ENCODE peak calls at places on chromosome 22, in five cellular contexts. One of them, this sample, is unnamed.

GRCh38 chr22:37267128-37267587 is 15.2 kb upstream of the CYTH4 start:
- DNase-seq in naive thymus-derived CD4-positive, alpha-beta T cell: peak; percentile 69
- DNase-seq in GM12878: no peak
- DNase-seq in upper lobe of right lung: peak; percentile 76
- DNase-seq in spleen: peak; percentile 93
- DNase-seq in this sample: no peak

GRCh38 chr22:31233001-31233400 is 20.9 kb downstream of the LIMK2 start:
- DNase-seq in naive thymus-derived CD4-positive, alpha-beta T cell: no peak
- DNase-seq in GM12878: no peak
- DNase-seq in upper lobe of right lung: no peak
- DNase-seq in spleen: no peak
- DNase-seq in this sample: no peak

GRCh38 chr22:47154621-47155081 is 392.2 kb downstream of the TBC1D22A start:
- DNase-seq in naive thymus-derived CD4-positive, alpha-beta T cell: no peak
- DNase-seq in GM12878: no peak
- DNase-seq in upper lobe of right lung: no peak
- DNase-seq in spleen: no peak
- DNase-seq in this sample: no peak

GRCh38 chr22:40001800-40002577 is 7.2 kb downstream of the FAM83F start:
- DNase-seq in naive thymus-derived CD4-positive, alpha-beta T cell: no peak
- DNase-seq in GM12878: no peak
- DNase-seq in upper lobe of right lung: no peak
- DNase-seq in spleen: no peak
- DNase-seq in this sample: no peak

GRCh38 chr22:23199159-23199558 is 18.9 kb downstream of the BCR start:
- DNase-seq in naive thymus-derived CD4-positive, alpha-beta T cell: no peak
- DNase-seq in GM12878: no peak
- DNase-seq in upper lobe of right lung: no peak
- DNase-seq in spleen: peak; percentile 51
- DNase-seq in this sample: no peak

GRCh38 chr22:29914165-29914564 is 31.2 kb downstream of the MTMR3 start:
- DNase-seq in naive thymus-derived CD4-positive, alpha-beta T cell: no peak
- DNase-seq in GM12878: no peak
- DNase-seq in upper lobe of right lung: no peak
- DNase-seq in spleen: no peak
- DNase-seq in this sample: peak; percentile 71

GRCh38 chr22:24728790-24729637 is 45.5 kb downstream of the PIWIL3 start:
- DNase-seq in naive thymus-derived CD4-positive, alpha-beta T cell: no peak
- DNase-seq in GM12878: no peak
- DNase-seq in upper lobe of right lung: no peak
- DNase-seq in spleen: no peak
- DNase-seq in this sample: no peak

GRCh38 chr22:47421846-47422245 is 659.4 kb downstream of the TBC1D22A start:
- DNase-seq in naive thymus-derived CD4-positive, alpha-beta T cell: no peak
- DNase-seq in GM12878: no peak
- DNase-seq in upper lobe of right lung: no peak
- DNase-seq in spleen: no peak
- DNase-seq in this sample: no peak

GRCh38 chr22:50698546-50698945 is 25.9 kb downstream of the SHANK3 start:
- DNase-seq in naive thymus-derived CD4-positive, alpha-beta T cell: no peak
- DNase-seq in GM12878: no peak
- DNase-seq in upper lobe of right lung: peak; percentile 63
- DNase-seq in spleen: peak; percentile 68
- DNase-seq in this sample: no peak

GRCh38 chr22:38490915-38491314 is 15.2 kb downstream of the DDX17 start:
- DNase-seq in naive thymus-derived CD4-positive, alpha-beta T cell: no peak
- DNase-seq in GM12878: no peak
- DNase-seq in upper lobe of right lung: no peak
- DNase-seq in spleen: peak; percentile 19
- DNase-seq in this sample: no peak

GRCh38 chr22:33038131-33038772 is 19.9 kb downstream of the SYN3 start:
- DNase-seq in naive thymus-derived CD4-positive, alpha-beta T cell: no peak
- DNase-seq in GM12878: no peak
- DNase-seq in upper lobe of right lung: no peak
- DNase-seq in spleen: no peak
- DNase-seq in this sample: no peak

GRCh38 chr22:44277404-44278135 is 35.2 kb downstream of the SHISAL1 start:
- DNase-seq in naive thymus-derived CD4-positive, alpha-beta T cell: no peak
- DNase-seq in GM12878: no peak
- DNase-seq in upper lobe of right lung: no peak
- DNase-seq in spleen: peak; percentile 30
- DNase-seq in this sample: no peak

GRCh38 chr22:35552186-35552842 is 11.7 kb downstream of the RASD2 start:
- DNase-seq in naive thymus-derived CD4-positive, alpha-beta T cell: peak; percentile 61
- DNase-seq in GM12878: no peak
- DNase-seq in upper lobe of right lung: no peak
- DNase-seq in spleen: peak; percentile 80
- DNase-seq in this sample: no peak

GRCh38 chr22:38163844-38164577 is 17.6 kb downstream of the PLA2G6 start:
- DNase-seq in naive thymus-derived CD4-positive, alpha-beta T cell: no peak
- DNase-seq in GM12878: no peak
- DNase-seq in upper lobe of right lung: peak; percentile 42
- DNase-seq in spleen: no peak
- DNase-seq in this sample: no peak

GRCh38 chr22:36577019-36577418 is 48.1 kb upstream of the EIF3D start:
- DNase-seq in naive thymus-derived CD4-positive, alpha-beta T cell: no peak
- DNase-seq in GM12878: no peak
- DNase-seq in upper lobe of right lung: no peak
- DNase-seq in spleen: no peak
- DNase-seq in this sample: peak; percentile 83

GRCh38 chr22:26172389-26172990 is 3.2 kb downstream of the SEZ6L start:
- DNase-seq in naive thymus-derived CD4-positive, alpha-beta T cell: no peak
- DNase-seq in GM12878: no peak
- DNase-seq in upper lobe of right lung: no peak
- DNase-seq in spleen: no peak
- DNase-seq in this sample: peak; percentile 17

GRCh38 chr22:43351966-43352345 is 8.8 kb upstream of the SCUBE1 start:
- DNase-seq in naive thymus-derived CD4-positive, alpha-beta T cell: no peak
- DNase-seq in GM12878: no peak
- DNase-seq in upper lobe of right lung: no peak
- DNase-seq in spleen: peak; percentile 30
- DNase-seq in this sample: no peak

GRCh38 chr22:42396621-42397331 is 35.4 kb downstream of the NFAM1 start:
- DNase-seq in naive thymus-derived CD4-positive, alpha-beta T cell: no peak
- DNase-seq in GM12878: no peak
- DNase-seq in upper lobe of right lung: no peak
- DNase-seq in spleen: peak; percentile 92
- DNase-seq in this sample: no peak

GRCh38 chr22:17264321-17265052 is 45.3 kb upstream of the ADA2 start:
- DNase-seq in naive thymus-derived CD4-positive, alpha-beta T cell: no peak
- DNase-seq in GM12878: no peak
- DNase-seq in upper lobe of right lung: no peak
- DNase-seq in spleen: no peak
- DNase-seq in this sample: no peak

GRCh38 chr22:46011627-46012181 is 34.7 kb upstream of the WNT7B start:
- DNase-seq in naive thymus-derived CD4-positive, alpha-beta T cell: no peak
- DNase-seq in GM12878: no peak
- DNase-seq in upper lobe of right lung: peak; percentile 61
- DNase-seq in spleen: peak; percentile 75
- DNase-seq in this sample: no peak

GRCh38 chr22:29310863-29311339 is 4.5 kb downstream of the GAS2L1 start:
- DNase-seq in naive thymus-derived CD4-positive, alpha-beta T cell: peak; percentile 32
- DNase-seq in GM12878: no peak
- DNase-seq in upper lobe of right lung: peak; percentile 96
- DNase-seq in spleen: peak; percentile 91
- DNase-seq in this sample: peak; percentile 75

GRCh38 chr22:24805790-24806662 is at the start of gene SGSM1:
- DNase-seq in naive thymus-derived CD4-positive, alpha-beta T cell: peak; percentile 66
- DNase-seq in GM12878: no peak
- DNase-seq in upper lobe of right lung: peak; percentile 92
- DNase-seq in spleen: peak; percentile 92
- DNase-seq in this sample: peak; percentile 18

GRCh38 chr22:45818130-45819085 is 146.8 kb downstream of the ATXN10 start:
- DNase-seq in naive thymus-derived CD4-positive, alpha-beta T cell: no peak
- DNase-seq in GM12878: no peak
- DNase-seq in upper lobe of right lung: no peak
- DNase-seq in spleen: no peak
- DNase-seq in this sample: no peak

GRCh38 chr22:32820131-32820882 is 18.8 kb downstream of the TIMP3 start:
- DNase-seq in naive thymus-derived CD4-positive, alpha-beta T cell: no peak
- DNase-seq in GM12878: no peak
- DNase-seq in upper lobe of right lung: peak; percentile 19
- DNase-seq in spleen: no peak
- DNase-seq in this sample: peak; percentile 96

GRCh38 chr22:43346521-43346929 is 3.4 kb upstream of the SCUBE1 start:
- DNase-seq in naive thymus-derived CD4-positive, alpha-beta T cell: peak; percentile 45
- DNase-seq in GM12878: no peak
- DNase-seq in upper lobe of right lung: peak; percentile 82
- DNase-seq in spleen: peak; percentile 87
- DNase-seq in this sample: peak; percentile 11

GRCh38 chr22:45120931-45121330 is 42.8 kb upstream of the NUP50 start:
- DNase-seq in naive thymus-derived CD4-positive, alpha-beta T cell: no peak
- DNase-seq in GM12878: no peak
- DNase-seq in upper lobe of right lung: no peak
- DNase-seq in spleen: no peak
- DNase-seq in this sample: no peak

GRCh38 chr22:45090364-45090960 is 73.3 kb upstream of the NUP50 start:
- DNase-seq in naive thymus-derived CD4-positive, alpha-beta T cell: no peak
- DNase-seq in GM12878: no peak
- DNase-seq in upper lobe of right lung: no peak
- DNase-seq in spleen: no peak
- DNase-seq in this sample: no peak

GRCh38 chr22:29979645-29980303 is 96.8 kb downstream of the MTMR3 start:
- DNase-seq in naive thymus-derived CD4-positive, alpha-beta T cell: no peak
- DNase-seq in GM12878: peak; percentile 4
- DNase-seq in upper lobe of right lung: no peak
- DNase-seq in spleen: no peak
- DNase-seq in this sample: no peak

GRCh38 chr22:33109532-33110148 is 51.5 kb upstream of the SYN3 start:
- DNase-seq in naive thymus-derived CD4-positive, alpha-beta T cell: no peak
- DNase-seq in GM12878: no peak
- DNase-seq in upper lobe of right lung: no peak
- DNase-seq in spleen: no peak
- DNase-seq in this sample: no peak

GRCh38 chr22:50676661-50677492 is 4.3 kb downstream of the SHANK3 start:
- DNase-seq in naive thymus-derived CD4-positive, alpha-beta T cell: no peak
- DNase-seq in GM12878: no peak
- DNase-seq in upper lobe of right lung: no peak
- DNase-seq in spleen: peak; percentile 51
- DNase-seq in this sample: no peak

GRCh38 chr22:45949921-45950320 is 27.0 kb downstream of the WNT7B start:
- DNase-seq in naive thymus-derived CD4-positive, alpha-beta T cell: no peak
- DNase-seq in GM12878: no peak
- DNase-seq in upper lobe of right lung: no peak
- DNase-seq in spleen: no peak
- DNase-seq in this sample: no peak

GRCh38 chr22:40498454-40499186 is 128.2 kb downstream of the SGSM3 start:
- DNase-seq in naive thymus-derived CD4-positive, alpha-beta T cell: no peak
- DNase-seq in GM12878: no peak
- DNase-seq in upper lobe of right lung: no peak
- DNase-seq in spleen: no peak
- DNase-seq in this sample: peak; percentile 99

GRCh38 chr22:41446057-41446501 is 522 bp downstream of the TOB2 start:
- DNase-seq in naive thymus-derived CD4-positive, alpha-beta T cell: no peak
- DNase-seq in GM12878: no peak
- DNase-seq in upper lobe of right lung: peak; percentile 77
- DNase-seq in spleen: peak; percentile 91
- DNase-seq in this sample: no peak

GRCh38 chr22:48884786-48885185 is 942.9 kb downstream of the BRD1 start:
- DNase-seq in naive thymus-derived CD4-positive, alpha-beta T cell: no peak
- DNase-seq in GM12878: no peak
- DNase-seq in upper lobe of right lung: peak; percentile 39
- DNase-seq in spleen: peak; percentile 42
- DNase-seq in this sample: no peak
- H3K27me3 ChIP-seq in naive thymus-derived CD4-positive, alpha-beta T cell: no peaks in the 10 kb centered on the region
- H3K27me3 ChIP-seq in GM12878: no peaks in the 10 kb centered on the region
- H3K27me3 ChIP-seq in upper lobe of right lung: no peaks in the 10 kb centered on the region
- H3K27me3 ChIP-seq in spleen: no peaks in the 10 kb centered on the region
- H3K27me3 ChIP-seq in this sample: no peaks in the 10 kb centered on the region

GRCh38 chr22:27315833-27316232 is 485.7 kb downstream of the MN1 start:
- DNase-seq in naive thymus-derived CD4-positive, alpha-beta T cell: no peak
- DNase-seq in GM12878: no peak
- DNase-seq in upper lobe of right lung: no peak
- DNase-seq in spleen: no peak
- DNase-seq in this sample: no peak

GRCh38 chr22:27317156-27317555 is 484.4 kb downstream of the MN1 start:
- DNase-seq in naive thymus-derived CD4-positive, alpha-beta T cell: no peak
- DNase-seq in GM12878: no peak
- DNase-seq in upper lobe of right lung: no peak
- DNase-seq in spleen: no peak
- DNase-seq in this sample: no peak

GRCh38 chr22:27317961-27318360 is 483.6 kb downstream of the MN1 start:
- DNase-seq in naive thymus-derived CD4-positive, alpha-beta T cell: no peak
- DNase-seq in GM12878: no peak
- DNase-seq in upper lobe of right lung: no peak
- DNase-seq in spleen: no peak
- DNase-seq in this sample: peak; percentile 28

GRCh38 chr22:27314276-27314807 is 487.2 kb downstream of the MN1 start:
- DNase-seq in naive thymus-derived CD4-positive, alpha-beta T cell: no peak
- DNase-seq in GM12878: no peak
- DNase-seq in upper lobe of right lung: no peak
- DNase-seq in spleen: no peak
- DNase-seq in this sample: no peak

DNA sequence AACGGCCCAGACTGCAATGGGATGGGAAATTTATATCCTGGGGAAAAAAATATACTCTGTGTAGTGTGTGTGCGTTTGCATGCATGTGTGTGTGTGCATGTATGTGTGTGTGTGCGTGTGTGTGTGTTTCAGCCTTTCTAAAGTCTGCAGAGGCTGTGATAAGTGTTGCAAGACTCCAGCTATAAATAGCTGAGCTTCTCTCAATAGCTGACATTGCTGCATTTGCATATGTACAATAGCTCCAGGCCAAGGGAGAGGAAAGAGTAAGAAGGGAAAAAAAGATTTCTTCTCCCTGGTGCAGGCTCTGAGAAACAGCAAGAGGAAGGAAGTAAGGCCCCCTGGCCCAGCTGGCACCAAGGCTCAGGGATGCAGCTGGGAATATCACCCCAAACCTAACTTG is 483.0 kb downstream of the MN1 start:
- DNase-seq in naive thymus-derived CD4-positive, alpha-beta T cell: no peak
- DNase-seq in GM12878: no peak
- DNase-seq in upper lobe of right lung: no peak
- DNase-seq in spleen: no peak
- DNase-seq in this sample: peak; percentile 83
- H3K27me3 ChIP-seq in naive thymus-derived CD4-positive, alpha-beta T cell: no peaks in the 10 kb centered on the region
- H3K27me3 ChIP-seq in GM12878: no peaks in the 10 kb centered on the region
- H3K27me3 ChIP-seq in upper lobe of right lung: peaks cover 10% of the 10 kb centered on the region
- H3K27me3 ChIP-seq in spleen: no peaks in the 10 kb centered on the region
- H3K27me3 ChIP-seq in this sample: peaks cover 83% of the 10 kb centered on the region

DNA sequence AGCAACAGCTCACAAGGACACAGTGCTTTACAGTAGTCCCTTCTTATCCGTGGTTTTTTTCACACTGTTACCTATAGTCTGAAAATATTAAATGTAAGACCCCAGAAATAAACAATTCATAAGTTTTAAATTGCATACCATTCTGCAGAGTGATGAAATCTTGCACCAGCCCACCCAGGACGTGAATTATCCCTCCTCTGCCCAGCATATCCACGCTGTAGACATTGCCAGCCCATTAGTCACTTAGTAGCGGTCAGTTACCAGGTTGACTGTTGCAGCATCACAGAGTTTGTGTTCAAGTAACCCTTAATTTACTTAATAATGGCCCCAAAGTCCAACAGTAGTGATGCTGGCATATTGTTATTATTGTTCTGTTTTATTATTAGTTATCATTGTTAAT is 3.6 kb downstream of the CLTCL1 start:
- DNase-seq in naive thymus-derived CD4-positive, alpha-beta T cell: no peak
- DNase-seq in GM12878: no peak
- DNase-seq in upper lobe of right lung: no peak
- DNase-seq in spleen: no peak
- DNase-seq in this sample: no peak
- H3K27me3 ChIP-seq in naive thymus-derived CD4-positive, alpha-beta T cell: no peaks in the 10 kb centered on the region
- H3K27me3 ChIP-seq in GM12878: peaks cover 7% of the 10 kb centered on the region
- H3K27me3 ChIP-seq in upper lobe of right lung: no peaks in the 10 kb centered on the region
- H3K27me3 ChIP-seq in spleen: no peaks in the 10 kb centered on the region
- H3K27me3 ChIP-seq in this sample: no peaks in the 10 kb centered on the region

GRCh38 chr22:21631025-21631424 is 1.2 kb upstream of the YDJC start:
- DNase-seq in naive thymus-derived CD4-positive, alpha-beta T cell: no peak
- DNase-seq in GM12878: no peak
- DNase-seq in upper lobe of right lung: no peak
- DNase-seq in spleen: no peak
- DNase-seq in this sample: no peak
- H3K27me3 ChIP-seq in naive thymus-derived CD4-positive, alpha-beta T cell: no peaks in the 10 kb centered on the region
- H3K27me3 ChIP-seq in GM12878: no peaks in the 10 kb centered on the region
- H3K27me3 ChIP-seq in upper lobe of right lung: no peaks in the 10 kb centered on the region
- H3K27me3 ChIP-seq in spleen: no peaks in the 10 kb centered on the region
- H3K27me3 ChIP-seq in this sample: no peaks in the 10 kb centered on the region